ENCODE peak calls at places on chromosomes 1 and 21, in five cellular contexts. I is heart left ventricle; L is stimulated activated naive CD8-positive, alpha-beta T cell treated with anti-CD3 and anti-CD28 coated beads, Interleukin-15, amount 100 ng/mL, for 72 hours; Y is hypothalamus; M is small intestine. C is an unnamed sample.

GRCh38 chr21:46569071-46569470 is 35.8 kb downstream of the S100B start:
- DNase-seq in I (no peak), L (no peak), Y (no peak), M (no peak), C (no peak)

GRCh38 chr1:6953216-6953615 is 168.0 kb downstream of the CAMTA1 start:
- DNase-seq in I (no peak), L (no peak), Y (no peak), M (no peak), C (no peak)

GRCh38 chr1:36722871-36723270 is 240.2 kb upstream of the CSF3R start:
- DNase-seq in I (no peak), L (no peak), Y (no peak), M (no peak), C (no peak)

GRCh38 chr1:63603810-63604209 is 10.6 kb downstream of the PGM1 start:
- DNase-seq in I (no peak), L (no peak), Y (no peak), M (no peak), C (no peak)

GRCh38 chr1:155691992-155692528 is 3.2 kb downstream of the DAP3 start:
- DNase-seq in I (no peak), L (no peak), Y (no peak), M (no peak), C (no peak)

GRCh38 chr1:206012086-206012859 is 9.1 kb upstream of the RAB7B start:
- DNase-seq in I (peak), L (peak), Y (peak), M (peak), C (peak)

GRCh38 chr1:201982923-201983805 is 716 bp downstream of the RNPEP start:
- DNase-seq in I (peak), L (peak), Y (peak), M (peak), C (peak)

GRCh38 chr1:192115000-192115399 is 43.3 kb upstream of the RGS18 start:
- DNase-seq in I (no peak), L (no peak), Y (no peak), M (no peak), C (no peak)

GRCh38 chr1:165449121-165449520 is 4.2 kb upstream of the RXRG start:
- DNase-seq in I (no peak), L (no peak), Y (no peak), M (no peak), C (no peak)

GRCh38 chr1:32151319-32151787 is 28.1 kb upstream of the TXLNA start:
- DNase-seq in I (no peak), L (no peak), Y (no peak), M (no peak), C (no peak)

GRCh38 chr1:115091582-115091981 is 2.3 kb upstream of the TSPAN2 start:
- DNase-seq in I (no peak), L (no peak), Y (no peak), M (no peak), C (no peak)

GRCh38 chr1:58827298-58827697 is 43.5 kb upstream of the JUN start:
- DNase-seq in I (no peak), L (no peak), Y (no peak), M (no peak), C (no peak)

GRCh38 chr1:211352985-211353515 is 26.4 kb downstream of the TRAF5 start:
- DNase-seq in I (no peak), L (peak), Y (no peak), M (peak), C (peak)

GRCh38 chr1:77407738-77408375 is 126.0 kb downstream of the AK5 start:
- DNase-seq in I (no peak), L (no peak), Y (no peak), M (no peak), C (no peak)

GRCh38 chr1:54401799-54402198 is 4.4 kb downstream of the SSBP3 start:
- DNase-seq in I (no peak), L (no peak), Y (no peak), M (no peak), C (no peak)

GRCh38 chr1:87249803-87250202 is 78.9 kb upstream of the LMO4 start:
- DNase-seq in I (no peak), L (no peak), Y (no peak), M (no peak), C (no peak)

GRCh38 chr1:38046884-38047602 is 450 bp upstream of the POU3F1 start:
- DNase-seq in I (peak), L (peak), Y (peak), M (peak), C (peak)

GRCh38 chr1:175197536-175197935 is 5.0 kb upstream of the KIAA0040 start:
- DNase-seq in I (no peak), L (no peak), Y (no peak), M (no peak), C (peak)

GRCh38 chr1:47738560-47739182 is 258.5 kb downstream of the TRABD2B start:
- DNase-seq in I (no peak), L (no peak), Y (no peak), M (peak), C (no peak)

GRCh38 chr1:35111106-35111505 is 31.9 kb downstream of the ZMYM1 start:
- DNase-seq in I (no peak), L (no peak), Y (no peak), M (no peak), C (no peak)

GRCh38 chr1:208272713-208273112 is 28.5 kb upstream of the PLXNA2 start:
- DNase-seq in I (no peak), L (no peak), Y (no peak), M (no peak), C (no peak)

GRCh38 chr1:156455362-156455761 is 45.2 kb downstream of the MEF2D start:
- DNase-seq in I (no peak), L (no peak), Y (no peak), M (no peak), C (no peak)

GRCh38 chr21:39098696-39099111 is 84.5 kb downstream of the PSMG1 start:
- DNase-seq in I (no peak), L (no peak), Y (no peak), M (no peak), C (no peak)

GRCh38 chr1:245858683-245859509 is 648.2 kb downstream of the SMYD3 start:
- DNase-seq in I (no peak), L (no peak), Y (no peak), M (no peak), C (no peak)

GRCh38 chr21:25732091-25732760 is 2.5 kb downstream of the ATP5PF start:
- DNase-seq in I (no peak), L (no peak), Y (no peak), M (no peak), C (no peak)

GRCh38 chr1:187053876-187054275 is 225.1 kb downstream of the PLA2G4A start:
- DNase-seq in I (no peak), L (no peak), Y (no peak), M (no peak), C (no peak)

GRCh38 chr1:109427171-109427467 is 871 bp upstream of the PSMA5 start:
- DNase-seq in I (no peak), L (no peak), Y (no peak), M (peak), C (no peak)

C was measured in stimulated activated naive B cell treated with anti-CD40 and anti-IgM and Interleukin-4, amounts not matched to agents 10 μg/mL and 1 μg/mL and 100 μg/mL, for 72 hours.